ENCODE peak calls at places on chromosomes 12 and 14, in five cellular contexts. G, C, H, I and X are unnamed samples. For H3K4me1, the result is how much of the 10 kb centered on the place peaks cover.

GRCh38 chr12:132462778-132463177 is 27.2 kb upstream of the FBRSL1 start:
- DNase-seq in G (no peak), C (no peak), H (no peak), I (no peak), X (no peak)

GRCh38 chr12:53986686-53987180 is 1.8 kb downstream of the HOXC10 start:
- DNase-seq in G (no peak), C (no peak), H (no peak), I (no peak), X (no peak)

GRCh38 chr14:68762944-68763831 is 29.7 kb downstream of the ZFP36L1 start:
- DNase-seq in G (peak), C (peak), H (peak), I (peak), X (peak)

GRCh38 chr14:30990766-30991165 is 34.7 kb upstream of the AP4S1 start:
- DNase-seq in G (no peak), C (peak), H (no peak), I (no peak), X (no peak)

GRCh38 chr12:93245543-93245942 is 132.2 kb upstream of the NUDT4 start:
- DNase-seq in G (no peak), C (no peak), H (no peak), I (no peak), X (no peak)

GRCh38 chr12:67211029-67211428 is 58.1 kb upstream of the CAND1 start:
- DNase-seq in G (no peak), C (no peak), H (no peak), I (no peak), X (no peak)

GRCh38 chr12:47835831-47836155 is 16.1 kb upstream of the HDAC7 start:
- DNase-seq in G (no peak), C (no peak), H (no peak), I (no peak), X (no peak)

GRCh38 chr14:64539186-64539552 is 1.4 kb upstream of the HSPA2 start:
- DNase-seq in G (no peak), C (peak), H (no peak), I (no peak), X (no peak)

GRCh38 chr14:83300454-83301064 is 1766.9 kb upstream of the SEL1L start:
- DNase-seq in G (no peak), C (peak), H (no peak), I (no peak), X (no peak)

GRCh38 chr14:38502241-38502640 is 246.3 kb upstream of the CLEC14A start:
- DNase-seq in G (no peak), C (peak), H (no peak), I (no peak), X (no peak)

GRCh38 chr12:46998811-46999368 is 80.5 kb upstream of the PCED1B start:
- DNase-seq in G (no peak), C (peak), H (no peak), I (no peak), X (no peak)

GRCh38 chr14:21902561-21903199 is 229.1 kb upstream of the OR4E1 start:
- DNase-seq in G (no peak), C (no peak), H (no peak), I (no peak), X (no peak)

GRCh38 chr12:25694072-25694471 is 141.0 kb upstream of the LMNTD1 start:
- DNase-seq in G (peak), C (peak), H (no peak), I (no peak), X (no peak)

GRCh38 chr12:2876431-2877046 is 435 bp downstream of the FOXM1 start:
- DNase-seq in G (no peak), C (peak), H (no peak), I (no peak), X (no peak)

GRCh38 chr12:6038160-6038559 is 86.3 kb downstream of the VWF start:
- DNase-seq in G (peak), C (peak), H (peak), I (no peak), X (no peak)

GRCh38 chr14:104102282-104102914 is 16.9 kb downstream of the ASPG start:
- DNase-seq in G (no peak), C (no peak), H (no peak), I (no peak), X (no peak)

GRCh38 chr12:115926037-115926670 is 351.3 kb downstream of the MED13L start:
- DNase-seq in G (no peak), C (no peak), H (no peak), I (no peak), X (no peak)

GRCh38 chr14:76333664-76334063 is 42.3 kb upstream of the ESRRB start:
- DNase-seq in G (no peak), C (no peak), H (no peak), I (no peak), X (no peak)

GRCh38 chr12:27782481-27782880 is 2.4 kb upstream of the MANSC4 start:
- DNase-seq in G (no peak), C (peak), H (no peak), I (no peak), X (no peak)

GRCh38 chr12:90611048-90611447 is 343.9 kb downstream of the CCER1 start:
- DNase-seq in G (no peak), C (no peak), H (no peak), I (no peak), X (no peak)

GRCh38 chr12:120814203-120814902 is 88.7 kb downstream of the ACADS start:
- DNase-seq in G (no peak), C (no peak), H (no peak), I (no peak), X (no peak)

GRCh38 chr12:96196781-96197180 is 2.6 kb downstream of the ELK3 start:
- DNase-seq in G (no peak), C (peak), H (no peak), I (no peak), X (no peak)
- H3K4me3 ChIP-seq in G (no peak), C (peak), H (no peak), I (no peak), X (peak)

GRCh38 chr12:56715798-56716197 is 9.3 kb downstream of the NACA start:
- DNase-seq in G (no peak), C (no peak), H (no peak), I (no peak), X (peak)

GRCh38 chr12:56716933-56717880 is 7.9 kb downstream of the NACA start:
- DNase-seq in G (no peak), C (no peak), H (no peak), I (no peak), X (no peak)

GRCh38 chr12:56714431-56714929 is 10.6 kb downstream of the NACA start:
- DNase-seq in G (no peak), C (no peak), H (no peak), I (no peak), X (no peak)

GRCh38 chr12:56718167-56718566 is 6.9 kb downstream of the NACA start:
- DNase-seq in G (no peak), C (no peak), H (no peak), I (no peak), X (no peak)

DNA sequence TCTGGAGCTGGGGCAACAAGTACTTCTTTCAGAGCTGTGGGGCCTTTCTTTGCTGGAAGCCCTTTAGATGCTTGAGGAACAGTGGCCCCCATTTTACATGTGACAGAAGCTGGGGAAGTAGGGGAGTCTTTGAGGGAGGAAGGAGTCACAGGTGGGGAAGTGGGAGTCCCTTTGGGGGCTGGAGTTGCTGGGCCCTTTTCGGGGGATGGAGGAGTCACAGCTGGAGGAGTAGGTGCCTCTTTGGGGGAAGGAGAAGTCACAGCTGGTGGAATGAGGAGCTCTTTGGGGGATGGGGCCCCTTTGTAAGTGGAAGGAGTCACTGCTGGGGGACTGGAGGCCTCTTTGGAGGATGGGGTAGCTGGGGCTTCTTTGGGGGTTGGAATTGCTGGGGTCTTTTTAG is 8.6 kb downstream of the NACA start:
- DNase-seq in G (no peak), C (no peak), H (no peak), I (no peak), X (no peak)
- H3K4me1 ChIP-seq in G (under half), C (under half), H (under half), I (under half), X (half or more)

GRCh38 chr14:40629144-40629543 is 977.5 kb upstream of the LRFN5 start:
- DNase-seq in G (no peak), C (no peak), H (no peak), I (no peak), X (peak)
- H3K4me3 ChIP-seq in G (no peak), C (no peak), H (no peak), I (no peak), X (no peak)

DNA sequence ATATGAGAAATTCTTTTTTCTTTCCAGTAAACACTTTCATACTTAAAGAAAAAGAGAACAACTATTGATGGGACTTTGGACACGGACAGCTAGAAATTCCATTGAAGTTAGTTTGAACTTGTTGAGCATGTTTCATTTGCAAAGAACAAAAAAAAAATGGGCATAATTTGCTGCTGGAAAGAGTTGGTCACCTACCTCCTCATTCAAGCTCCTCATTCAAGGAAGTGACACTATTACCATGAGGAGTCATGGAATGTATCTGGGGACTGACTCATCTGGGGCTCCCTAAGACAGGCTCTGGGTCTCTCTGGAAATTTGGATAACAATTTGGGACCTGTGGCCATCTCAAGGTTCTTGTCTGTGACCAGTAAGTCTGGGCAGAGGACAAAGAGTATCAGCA is 50.4 kb downstream of the KICS2 start:
- DNase-seq in G (peak), C (peak), H (no peak), I (no peak), X (no peak)
- H3K4me1 ChIP-seq in G (under half), C (under half), H (under half), I (under half), X (under half)